ENCODE peak calls at places on chromosome 1, in seven cellular contexts. B, D, A, I, Y, W and E are unnamed samples.

GRCh38 chr1:154822717-154823116 is 47.4 kb downstream of the KCNN3 start:
- DNase-seq in B (no peak), D (no peak), A (no peak), I (no peak), Y (no peak), W (no peak), E (no peak)

GRCh38 chr1:161209790-161210409 is 5.2 kb upstream of the FCER1G start:
- DNase-seq in B (peak), D (peak), A (peak), I (peak), Y (peak), W (peak), E (peak)

GRCh38 chr1:117565745-117566455 is 39.9 kb upstream of the TENT5C start:
- DNase-seq in B (no peak), D (no peak), A (no peak), I (no peak), Y (no peak), W (no peak), E (no peak)

GRCh38 chr1:235984041-235984820 is 80.7 kb downstream of the NID1 start:
- DNase-seq in B (peak), D (no peak), A (no peak), I (no peak), Y (no peak), W (peak), E (peak)

GRCh38 chr1:13675222-13675621 is 24.8 kb upstream of the PRDM2 start:
- DNase-seq in B (no peak), D (no peak), A (no peak), I (no peak), Y (no peak), W (no peak), E (no peak)

GRCh38 chr1:154859786-154860153 is 10.3 kb downstream of the KCNN3 start:
- DNase-seq in B (no peak), D (no peak), A (no peak), I (no peak), Y (no peak), W (no peak), E (no peak)

GRCh38 chr1:171596705-171597104 is 25.3 kb upstream of the MYOCOS start:
- DNase-seq in B (no peak), D (no peak), A (no peak), I (no peak), Y (no peak), W (no peak), E (no peak)

GRCh38 chr1:164602480-164603093 is 43.6 kb downstream of the PBX1 start:
- DNase-seq in B (peak), D (peak), A (peak), I (no peak), Y (no peak), W (no peak), E (peak)

GRCh38 chr1:204574856-204575145 is 58.6 kb downstream of the MDM4 start:
- DNase-seq in B (no peak), D (no peak), A (no peak), I (no peak), Y (no peak), W (no peak), E (no peak)